ENCODE peak calls at places on chromosomes 1 and 21, in nine cellular contexts. F is A549, I is lower leg skin, C is adrenal gland, Y is sigmoid colon, N is prostate gland, G is IMR-90, W is spleen, R is breast epithelium. A is an unnamed sample.
A peak's percentile ranks its signal among the peaks of the same experiment; 100 is the strongest.

GRCh38 chr1:13754003-13754402 is 54.0 kb downstream of the PRDM2 start:
- DNase-seq in G (no peak), Y (no peak), C (no peak), R (no peak), N (no peak), I (no peak), W (no peak), F (no peak), A (no peak)

GRCh38 chr1:216771922-216772321 is 48.7 kb upstream of the ESRRG start:
- DNase-seq in R (no peak), I (no peak), Y (no peak), F (no peak), N (no peak), G (no peak), C (no peak), W (no peak), A (no peak)

GRCh38 chr1:35192853-35193664 is at the start of gene SFPQ:
- DNase-seq in F (peak; percentile 98), G (peak; percentile 99), C (peak; percentile 98), W (peak; percentile 95), I (peak; percentile 99), Y (peak; percentile 99), N (peak; percentile 99), R (peak; percentile 99), A (peak; percentile 97)

GRCh38 chr1:39378377-39378776 is 113.1 kb upstream of the BMP8A start:
- DNase-seq in I (no peak), C (no peak), N (peak; percentile 77), F (peak; percentile 47), W (no peak), R (peak; percentile 53), G (no peak), Y (no peak), A (no peak)

GRCh38 chr1:206583461-206584264 is 28.6 kb downstream of the EIF2D start:
- DNase-seq in C (peak; percentile 87), W (peak; percentile 91), F (peak; percentile 62), Y (peak; percentile 79), R (peak; percentile 64), I (peak; percentile 96), G (peak; percentile 65), N (peak; percentile 79), A (peak; percentile 84)

GRCh38 chr1:14598007-14598497 is 433 bp upstream of the KAZN start:
- DNase-seq in I (no peak), C (no peak), G (no peak), Y (no peak), N (no peak), R (no peak), W (no peak), F (no peak), A (no peak)

GRCh38 chr1:153288634-153289275 is 24.0 kb downstream of the PGLYRP3 start:
- DNase-seq in R (no peak), Y (no peak), I (no peak), N (no peak), C (no peak), G (no peak), W (no peak), F (peak; percentile 35), A (no peak)

GRCh38 chr1:110631836-110632620 is 25.9 kb upstream of the KCNA2 start:
- DNase-seq in W (no peak), N (no peak), G (no peak), Y (no peak), C (no peak), R (no peak), I (peak; percentile 57), F (no peak), A (no peak)

GRCh38 chr1:170666661-170667060 is 2.7 kb downstream of the PRRX1 start:
- DNase-seq in W (no peak), C (no peak), F (no peak), R (no peak), Y (no peak), I (peak; percentile 89), G (no peak), N (no peak), A (no peak)

GRCh38 chr21:46205766-46206162 is 21.5 kb upstream of the SPATC1L start:
- DNase-seq in N (no peak), C (no peak), I (no peak), Y (no peak), F (no peak), G (no peak), R (no peak), W (peak; percentile 65), A (no peak)

GRCh38 chr1:55716151-55716550 is 501.0 kb upstream of the USP24 start:
- DNase-seq in R (no peak), I (no peak), W (no peak), N (no peak), C (no peak), G (peak; percentile 61), Y (no peak), F (no peak), A (no peak)

GRCh38 chr1:30609336-30610280 is 113.8 kb downstream of the MATN1 start:
- DNase-seq in C (no peak), N (no peak), W (no peak), G (no peak), I (peak; percentile 80), F (no peak), Y (no peak), R (peak; percentile 14), A (peak; percentile 21)

GRCh38 chr1:15959847-15960446 is 16.0 kb downstream of the ZBTB17 start:
- DNase-seq in I (no peak), C (no peak), R (no peak), N (no peak), F (no peak), W (peak; percentile 40), G (no peak), Y (no peak), A (no peak)

GRCh38 chr1:201591348-201591747 is 52.4 kb downstream of the NAV1 start:
- DNase-seq in G (no peak), I (no peak), N (no peak), F (no peak), C (no peak), W (peak; percentile 51), R (no peak), Y (peak; percentile 46), A (no peak)

GRCh38 chr1:239283229-239283628 is 103.1 kb upstream of the CHRM3 start:
- DNase-seq in Y (no peak), F (no peak), N (no peak), G (no peak), R (no peak), I (no peak), W (no peak), C (no peak), A (no peak)
- TF ChIP-seq POLR2A in Y (no peak), F (no peak), N (no peak), G (no peak), R (no peak), I (no peak), W (no peak), C (no peak), A (no peak)

GRCh38 chr21:31941694-31942093 is 68.9 kb downstream of the HUNK start:
- DNase-seq in C (no peak), I (no peak), N (no peak), W (no peak), G (no peak), Y (no peak), R (no peak), F (no peak), A (no peak)

GRCh38 chr21:31943586-31943985 is 70.8 kb downstream of the HUNK start:
- DNase-seq in Y (no peak), R (no peak), W (no peak), C (no peak), G (no peak), N (no peak), F (no peak), I (no peak), A (no peak)

GRCh38 chr21:31938330-31939301 is 65.8 kb downstream of the HUNK start:
- DNase-seq in G (no peak), I (no peak), R (no peak), F (no peak), W (no peak), N (no peak), C (no peak), Y (no peak), A (no peak)
- TF ChIP-seq POLR2A in G (no peak), I (no peak), R (no peak), F (no peak), W (no peak), N (no peak), C (no peak), Y (no peak), A (no peak)

GRCh38 chr21:17745086-17745485 is 74.1 kb downstream of the C21orf91 start:
- DNase-seq in I (no peak), Y (no peak), C (no peak), N (no peak), F (no peak), R (no peak), W (no peak), G (no peak), A (no peak)
- TF ChIP-seq POLR2A in I (no peak), Y (no peak), C (no peak), N (no peak), F (no peak), R (no peak), W (no peak), G (no peak), A (no peak)

GRCh38 chr1:224739303-224739996 is 123.3 kb downstream of the CNIH3 start:
- DNase-seq in C (no peak), N (no peak), F (no peak), G (no peak), Y (no peak), I (no peak), W (no peak), R (no peak), A (no peak)

GRCh38 chr1:224737353-224737727 is 121.2 kb downstream of the CNIH3 start:
- DNase-seq in C (no peak), I (no peak), F (no peak), N (no peak), W (no peak), R (no peak), Y (no peak), G (no peak), A (no peak)

GRCh38 chr1:224734261-224734935 is 118.3 kb downstream of the CNIH3 start:
- DNase-seq in G (no peak), W (no peak), Y (no peak), F (no peak), C (no peak), I (no peak), R (no peak), N (no peak), A (no peak)

GRCh38 chr1:224735159-224735558 is 119.0 kb downstream of the CNIH3 start:
- DNase-seq in I (no peak), W (no peak), Y (no peak), R (no peak), C (no peak), N (no peak), G (no peak), F (no peak), A (no peak)

DNA sequence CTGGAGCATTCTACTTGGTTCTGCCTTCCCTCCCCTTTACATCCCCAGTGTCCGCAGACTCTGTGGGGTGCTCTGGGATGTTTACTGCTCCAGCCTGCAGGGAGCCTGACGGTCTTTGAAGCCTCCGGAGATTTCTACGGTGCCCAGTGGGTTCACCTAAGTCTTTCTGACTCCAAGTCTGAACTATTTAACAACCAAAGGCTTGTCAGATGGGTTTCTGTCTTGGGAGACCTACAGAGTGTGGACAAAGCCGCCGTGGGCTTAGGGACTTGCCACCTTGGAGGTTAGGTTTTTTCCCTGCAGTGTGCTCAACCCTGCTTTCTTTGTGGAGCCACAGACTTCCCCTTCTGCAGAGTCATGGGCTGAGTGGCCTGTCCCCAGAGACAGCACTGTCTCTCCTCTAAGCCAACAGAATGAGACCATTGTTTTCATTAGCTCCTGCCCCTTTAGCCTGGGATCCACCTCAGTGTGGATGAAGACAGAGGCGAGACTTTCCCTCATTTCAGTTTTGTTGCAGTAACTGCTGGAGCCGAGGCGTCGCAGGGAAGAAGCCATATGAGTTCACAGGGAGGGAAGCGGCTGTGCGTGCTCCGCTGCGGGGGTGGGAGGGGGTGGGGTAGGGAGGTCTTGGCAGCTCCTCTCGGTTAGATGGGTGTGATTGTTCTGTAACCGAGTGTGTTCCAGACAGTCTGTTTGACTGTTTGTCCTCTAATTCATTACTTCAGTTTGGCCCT is 120.7 kb downstream of the CNIH3 start:
- DNase-seq in N (no peak), F (no peak), G (peak; percentile 19), I (peak; percentile 89), R (no peak), W (no peak), Y (peak; percentile 68), C (no peak), A (no peak)
- TF ChIP-seq POLR2A in N (no peak), F (no peak), G (no peak), I (no peak), R (no peak), W (no peak), Y (no peak), C (no peak), A (no peak)